ENCODE peak calls at places on chromosomes 13 and 19, in ten cellular contexts. L, K, T, S, J, N, P, W, C and Q are unnamed samples.
A peak's percentile ranks its signal among the peaks of the same experiment; 100 is the strongest.

GRCh38 chr19:31264379-31264778 is 84.9 kb downstream of the TSHZ3 start:
- DNase-seq in L (no peak), K (no peak), T (no peak), S (no peak), J (peak; percentile 69), N (no peak), P (no peak), W (no peak), C (no peak), Q (no peak)

GRCh38 chr13:104414771-104415170 is 1348.6 kb upstream of the SLC10A2 start:
- DNase-seq in L (no peak), K (no peak), T (no peak), S (no peak), J (no peak), N (no peak), P (no peak), W (no peak), C (no peak), Q (no peak)

GRCh38 chr13:48097793-48098192 is 2.9 kb upstream of the MED4 start:
- DNase-seq in L (no peak), K (no peak), T (no peak), S (no peak), J (no peak), N (no peak), P (no peak), W (no peak), C (no peak), Q (no peak)

GRCh38 chr13:48066310-48066989 is 28.5 kb downstream of the MED4 start:
- DNase-seq in L (no peak), K (no peak), T (no peak), S (no peak), J (no peak), N (peak; percentile 16), P (no peak), W (no peak), C (no peak), Q (peak; percentile 83)

GRCh38 chr19:51094696-51095279 is 12.1 kb upstream of the KLK14 start:
- DNase-seq in L (peak; percentile 45), K (peak; percentile 47), T (no peak), S (no peak), J (no peak), N (no peak), P (peak; percentile 28), W (no peak), C (peak; percentile 62), Q (peak; percentile 69)

GRCh38 chr19:55642153-55643002 is 1.1 kb upstream of the ZNF581 start:
- DNase-seq in L (peak; percentile 39), K (peak; percentile 59), T (no peak), S (no peak), J (no peak), N (no peak), P (peak; percentile 82), W (peak; percentile 45), C (no peak), Q (peak; percentile 47)

GRCh38 chr19:47253970-47254369 is 2.4 kb upstream of the CCDC9 start:
- DNase-seq in L (no peak), K (no peak), T (no peak), S (no peak), J (no peak), N (no peak), P (no peak), W (no peak), C (no peak), Q (no peak)

GRCh38 chr19:6047741-6048231 is 62.5 kb downstream of the RFX2 start:
- DNase-seq in L (no peak), K (peak; percentile 42), T (peak; percentile 37), S (no peak), J (peak; percentile 84), N (peak; percentile 52), P (no peak), W (peak; percentile 40), C (no peak), Q (no peak)

GRCh38 chr13:113121183-113121927 is 1.2 kb upstream of the F10 start:
- DNase-seq in L (no peak), K (peak; percentile 13), T (peak; percentile 1), S (no peak), J (peak; percentile 61), N (no peak), P (no peak), W (no peak), C (no peak), Q (no peak)

GRCh38 chr13:113123226-113124150 is 889 bp downstream of the F10 start:
- DNase-seq in L (no peak), K (peak; percentile 15), T (peak; percentile 1), S (no peak), J (peak; percentile 82), N (no peak), P (no peak), W (peak; percentile 42), C (no peak), Q (peak; percentile 36)

GRCh38 chr13:113121928-113122420 is 625 bp upstream of the F10 start:
- DNase-seq in L (no peak), K (peak; percentile 10), T (peak; percentile 2), S (no peak), J (peak; percentile 76), N (no peak), P (no peak), W (no peak), C (no peak), Q (no peak)

GRCh38 chr13:113124211-113125025 is 1.8 kb downstream of the F10 start:
- DNase-seq in L (no peak), K (peak; percentile 10), T (peak; percentile 1), S (no peak), J (peak; percentile 72), N (no peak), P (no peak), W (peak; percentile 39), C (no peak), Q (no peak)

DNA sequence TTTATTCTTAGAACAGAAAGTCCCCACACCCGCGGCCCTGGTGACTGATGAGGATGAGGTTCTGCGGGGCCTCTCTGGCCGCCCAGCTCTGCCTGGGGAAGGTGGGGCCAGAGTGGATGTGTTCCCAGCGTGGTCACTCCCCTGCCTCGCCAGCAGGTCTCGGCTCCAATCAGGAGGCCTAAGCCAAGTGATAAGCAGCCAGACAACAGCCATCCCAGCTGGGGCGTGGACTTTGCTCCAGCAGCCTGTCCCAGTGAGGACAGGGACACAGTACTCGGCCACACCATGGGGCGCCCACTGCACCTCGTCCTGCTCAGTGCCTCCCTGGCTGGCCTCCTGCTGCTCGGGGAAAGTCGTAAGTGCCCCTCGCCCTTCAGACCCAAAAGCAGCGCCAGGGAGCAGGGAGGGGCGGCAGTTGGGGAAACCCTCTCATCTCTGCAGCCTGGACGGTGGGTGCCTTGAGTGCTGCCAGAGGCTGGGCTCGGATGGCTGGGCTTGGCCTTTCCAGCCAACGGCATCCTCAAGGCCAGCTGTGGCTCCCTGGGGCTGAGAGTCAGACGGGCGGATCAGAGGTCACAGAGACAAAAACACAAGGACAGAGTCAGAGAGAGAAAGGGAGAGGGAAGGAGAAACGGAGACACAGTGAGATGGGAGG is at the start of gene F10:
- DNase-seq in L (peak; percentile 73), K (peak; percentile 79), T (peak; percentile 75), S (peak; percentile 81), J (peak; percentile 94), N (peak; percentile 75), P (peak; percentile 65), W (peak; percentile 89), C (no peak), Q (no peak)
- TF ChIP-seq POLR2A in L (no peak), K (no peak), T (no peak), S (no peak), J (no peak), N (no peak), P (no peak), W (peak; percentile 40), C (no peak), Q (no peak)

GRCh38 chr19:37691881-37692504 is 27.6 kb downstream of the ZNF607 start:
- DNase-seq in L (peak; percentile 63), K (peak; percentile 90), T (peak; percentile 72), S (peak; percentile 93), J (peak; percentile 93), N (peak; percentile 80), P (no peak), W (peak; percentile 75), C (no peak), Q (peak; percentile 39)
- TF ChIP-seq POLR2A in L (no peak), K (no peak), T (no peak), S (no peak), J (no peak), N (peak; percentile 39), P (no peak), W (no peak), C (no peak), Q (no peak)

GRCh38 chr19:16898306-16899015 is 9.7 kb downstream of the F2RL3 start:
- DNase-seq in L (no peak), K (no peak), T (no peak), S (peak; percentile 18), J (no peak), N (no peak), P (no peak), W (no peak), C (no peak), Q (no peak)

GRCh38 chr19:16897572-16898056 is 8.8 kb downstream of the F2RL3 start:
- DNase-seq in L (peak; percentile 53), K (peak; percentile 58), T (peak; percentile 64), S (no peak), J (peak; percentile 93), N (no peak), P (no peak), W (no peak), C (no peak), Q (no peak)

GRCh38 chr19:16895467-16896097 is 6.8 kb downstream of the F2RL3 start:
- DNase-seq in L (no peak), K (peak; percentile 72), T (no peak), S (no peak), J (no peak), N (no peak), P (no peak), W (no peak), C (no peak), Q (peak; percentile 58)

GRCh38 chr19:16896913-16897571 is 8.2 kb downstream of the F2RL3 start:
- DNase-seq in L (peak; percentile 96), K (peak; percentile 97), T (peak; percentile 97), S (peak; percentile 97), J (peak; percentile 98), N (peak; percentile 91), P (peak; percentile 80), W (peak; percentile 89), C (peak; percentile 65), Q (peak; percentile 94)

GRCh38 chr19:16896098-16896912 is 7.5 kb downstream of the F2RL3 start:
- DNase-seq in L (no peak), K (peak; percentile 57), T (no peak), S (peak; percentile 77), J (no peak), N (no peak), P (no peak), W (no peak), C (no peak), Q (peak; percentile 58)
- TF ChIP-seq POLR2A in L (no peak), K (no peak), T (no peak), S (no peak), J (no peak), N (no peak), P (no peak), W (no peak), C (no peak), Q (peak; percentile 17)

GRCh38 chr13:81379183-81379582 is 1038.3 kb upstream of the SPRY2 start:
- DNase-seq in L (no peak), K (no peak), T (no peak), S (no peak), J (no peak), N (no peak), P (no peak), W (no peak), C (no peak), Q (no peak)

GRCh38 chr13:81382236-81382635 is 1041.3 kb upstream of the SPRY2 start:
- DNase-seq in L (no peak), K (no peak), T (no peak), S (no peak), J (no peak), N (no peak), P (no peak), W (no peak), C (no peak), Q (no peak)

GRCh38 chr13:81381560-81381959 is 1040.6 kb upstream of the SPRY2 start:
- DNase-seq in L (no peak), K (no peak), T (no peak), S (no peak), J (no peak), N (no peak), P (no peak), W (no peak), C (no peak), Q (no peak)

GRCh38 chr13:81383441-81383840 is 1042.5 kb upstream of the SPRY2 start:
- DNase-seq in L (no peak), K (no peak), T (no peak), S (no peak), J (no peak), N (no peak), P (no peak), W (no peak), C (no peak), Q (no peak)

DNA sequence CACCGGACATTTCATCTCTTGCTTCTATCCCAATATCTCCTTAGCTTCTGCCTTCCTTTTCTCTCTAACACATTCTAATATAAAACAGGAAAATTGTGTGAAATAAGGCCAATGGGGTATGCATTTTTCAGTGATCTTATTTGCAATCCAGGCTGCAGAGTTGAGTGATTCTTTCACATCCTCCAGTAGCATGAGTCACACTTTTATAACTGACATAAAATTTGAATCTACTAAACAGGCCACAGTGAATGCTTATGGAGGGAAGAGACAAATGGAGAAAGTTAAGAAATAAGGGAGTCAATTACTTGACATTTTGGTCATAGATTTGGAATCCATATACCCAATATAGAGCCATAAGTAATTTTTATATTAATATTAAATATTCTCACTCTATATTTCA is 1037.0 kb upstream of the SPRY2 start:
- DNase-seq in L (no peak), K (no peak), T (no peak), S (no peak), J (no peak), N (no peak), P (no peak), W (no peak), C (no peak), Q (no peak)
- TF ChIP-seq POLR2A in L (no peak), K (no peak), T (no peak), S (no peak), J (no peak), N (no peak), P (no peak), W (no peak), C (no peak), Q (no peak)